ENCODE peak calls at places on chromosome 21, in eight cellular contexts. X, S, U, L, O, F, Z and A are unnamed samples.
A peak's percentile ranks its signal among the peaks of the same experiment; 100 is the strongest.

GRCh38 chr21:35274090-35274489 is 225.0 kb upstream of the RUNX1 start:
- DNase-seq in O (no peak), F (no peak), U (no peak), S (no peak), L (no peak), Z (no peak), X (no peak), A (no peak)

GRCh38 chr21:25343774-25344545 is 263.3 kb downstream of the MRPL39 start:
- DNase-seq in Z (no peak), O (no peak), X (no peak), S (no peak), U (no peak), L (no peak), F (no peak), A (no peak)

GRCh38 chr21:39633770-39634181 is 21.0 kb downstream of the B3GALT5 start:
- DNase-seq in O (no peak), X (no peak), S (no peak), U (peak; percentile 90), Z (no peak), F (no peak), L (no peak), A (no peak)

GRCh38 chr21:31088196-31088751 is 50.0 kb upstream of the KRTAP19-8 start:
- DNase-seq in U (no peak), F (no peak), Z (no peak), L (no peak), S (no peak), O (no peak), X (no peak), A (no peak)

GRCh38 chr21:29264721-29265120 is 34.0 kb upstream of the BACH1 start:
- DNase-seq in Z (no peak), F (no peak), U (no peak), S (no peak), O (no peak), L (no peak), X (no peak), A (no peak)

GRCh38 chr21:23162213-23162946 is 2164.2 kb downstream of the NCAM2 start:
- DNase-seq in F (no peak), X (no peak), O (no peak), S (no peak), U (no peak), Z (no peak), L (no peak), A (no peak)

GRCh38 chr21:17585875-17586450 is 26.7 kb downstream of the BTG3 start:
- DNase-seq in X (no peak), O (no peak), F (no peak), L (no peak), U (peak; percentile 42), S (no peak), Z (no peak), A (no peak)

GRCh38 chr21:40179167-40179566 is 311.9 kb downstream of the PCP4 start:
- DNase-seq in L (no peak), O (no peak), S (peak; percentile 31), U (no peak), X (no peak), Z (no peak), F (no peak), A (peak; percentile 64)

GRCh38 chr21:17782051-17782450 is 37.1 kb downstream of the C21orf91 start:
- DNase-seq in F (no peak), S (no peak), U (no peak), Z (no peak), L (no peak), O (no peak), X (no peak), A (no peak)

GRCh38 chr21:21715286-21715969 is 717.2 kb downstream of the NCAM2 start:
- DNase-seq in F (no peak), Z (no peak), O (no peak), U (no peak), S (no peak), X (no peak), L (no peak), A (no peak)

GRCh38 chr21:24976238-24976637 is 631.0 kb downstream of the MRPL39 start:
- DNase-seq in F (no peak), L (no peak), Z (no peak), S (no peak), U (no peak), X (no peak), O (no peak), A (no peak)

DNA sequence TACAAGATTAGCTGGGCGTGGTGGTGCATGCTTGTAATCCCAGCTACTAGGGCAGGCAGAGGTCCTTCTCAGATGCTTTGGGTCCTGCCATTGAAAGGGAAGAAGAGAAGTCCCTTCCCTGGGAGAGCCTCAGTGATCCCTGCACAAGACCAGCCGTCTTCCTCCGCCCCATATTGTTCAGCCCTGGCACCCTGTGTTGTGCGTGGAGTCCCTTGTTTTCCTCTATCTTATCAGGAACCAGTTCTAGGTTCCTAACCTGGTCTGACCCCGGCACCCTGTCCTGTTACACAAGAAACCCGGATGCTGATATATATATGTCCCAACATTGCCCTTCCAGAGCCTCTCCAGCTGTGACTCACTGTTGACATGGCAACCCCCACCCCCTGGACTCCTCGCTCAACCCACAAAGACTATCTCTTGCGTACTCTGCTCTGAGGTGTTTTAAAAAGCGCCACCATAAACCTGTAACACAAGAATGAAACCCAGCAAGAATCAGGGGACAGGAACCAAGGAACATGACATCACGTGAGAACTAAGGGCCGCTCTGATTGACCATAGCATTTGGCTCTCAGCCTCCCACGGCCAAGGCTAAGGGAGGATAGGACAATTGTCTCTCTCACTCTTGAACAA is 4.8 kb downstream of the MX2 start:
- DNase-seq in O (peak; percentile 71), L (peak; percentile 31), U (no peak), Z (peak; percentile 66), S (no peak), F (no peak), X (peak; percentile 74), A (no peak)
- TF ChIP-seq POLR2AphosphoS5 in O (no peak), L (peak; percentile 46), U (no peak), Z (no peak), S (peak; percentile 69), F (no peak), X (no peak), A (no peak)

DNA sequence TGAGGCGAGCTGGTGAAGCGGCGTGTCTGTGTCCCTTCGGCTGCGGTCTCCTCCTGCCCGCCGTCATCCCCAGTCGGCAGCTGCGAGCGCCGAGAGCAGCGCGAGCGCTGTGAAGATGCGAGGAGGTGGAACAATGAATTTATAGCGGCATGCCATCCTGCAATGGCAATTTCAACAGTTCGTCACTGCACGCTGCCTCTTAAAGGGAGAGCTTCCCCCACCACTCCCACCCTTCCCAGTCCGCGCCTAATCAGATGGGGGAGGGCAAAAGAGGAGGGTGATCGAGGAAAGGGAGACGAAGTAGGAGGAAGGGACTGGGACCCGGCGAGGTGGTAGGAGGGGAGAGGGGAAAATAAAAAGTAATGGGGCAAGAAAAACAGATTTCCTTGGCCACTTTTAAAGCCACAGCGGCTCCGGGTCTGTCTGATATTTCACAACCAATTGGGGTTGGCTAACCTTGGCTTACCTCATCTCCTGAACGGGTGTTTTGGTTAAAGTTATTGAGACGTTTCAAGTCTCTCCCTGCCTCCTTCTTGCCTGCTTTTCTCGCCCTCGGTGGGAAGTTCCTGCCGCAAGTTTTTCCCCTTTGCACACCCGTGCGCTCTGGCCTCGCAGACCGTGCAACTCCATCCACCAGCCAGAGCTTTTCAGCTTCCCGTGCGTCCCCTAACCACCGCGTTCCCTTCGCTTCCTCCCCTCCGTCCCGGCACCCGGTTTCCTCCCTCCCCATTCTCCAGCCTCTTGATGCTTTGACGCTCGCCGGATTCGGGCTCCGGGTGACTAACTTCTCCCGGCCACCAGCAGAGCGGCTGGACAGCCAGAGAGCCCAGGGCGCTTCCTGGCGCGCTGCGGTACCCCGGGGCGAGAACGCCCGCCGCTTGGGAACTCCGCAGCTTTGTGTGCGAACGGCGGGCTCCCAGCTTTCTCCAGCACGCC is at the start of gene ADAMTS5:
- DNase-seq in S (peak; percentile 40), X (peak; percentile 15), O (peak; percentile 77), F (no peak), L (peak; percentile 5), U (no peak), Z (peak; percentile 25), A (peak; percentile 84)
- TF ChIP-seq POLR2A in S (peak; percentile 51), X (peak; percentile 35), O (no peak), F (no peak), L (no peak), U (no peak), Z (no peak), A (peak; percentile 89)

DNA sequence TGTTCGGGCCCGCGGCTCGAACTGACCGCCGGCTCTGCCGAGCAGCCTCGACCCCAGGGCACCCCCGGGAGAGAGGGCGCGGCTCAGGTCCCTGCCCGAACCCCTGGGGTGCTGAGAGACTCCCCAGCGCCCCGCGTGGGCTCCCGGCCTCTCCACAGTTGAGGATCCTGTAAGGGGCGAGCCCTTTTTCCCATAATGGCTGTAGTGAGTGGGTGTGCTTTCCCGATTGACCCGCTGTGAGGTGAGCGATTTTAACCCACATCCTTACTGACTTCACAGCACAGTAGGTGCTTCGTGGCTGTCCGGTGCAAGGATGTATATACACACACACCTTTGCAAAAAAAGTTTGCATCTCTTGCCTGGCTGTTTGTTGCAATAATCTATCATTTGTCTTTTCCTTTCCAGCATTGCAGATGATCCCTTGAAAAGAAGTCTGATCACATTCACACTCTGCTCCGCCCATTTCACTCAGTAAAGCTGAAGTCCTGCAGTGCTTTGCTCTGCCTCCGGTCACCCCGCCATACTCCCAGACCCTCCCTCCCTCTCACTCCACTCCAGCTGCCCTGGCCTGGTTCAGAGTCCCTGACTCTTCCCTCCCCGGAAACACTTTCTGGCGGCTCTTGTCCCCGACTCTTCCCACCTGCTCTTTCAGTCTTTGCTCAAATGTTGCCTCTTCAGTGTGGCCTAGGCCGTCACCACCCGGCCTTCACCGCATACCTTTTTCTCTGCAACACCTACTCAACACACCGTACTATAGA is 955 bp upstream of the UBE2G2 start:
- DNase-seq in X (no peak), S (no peak), Z (no peak), U (no peak), F (no peak), O (no peak), L (no peak), A (no peak)
- H3K36me3 ChIP-seq in X (peaks cover 12% of the 10 kb centered on the region), S (no peaks in the 10 kb centered on the region), Z (peaks cover 58% of the 10 kb centered on the region), U (peaks cover 27% of the 10 kb centered on the region), F (peaks cover 14% of the 10 kb centered on the region), O (peaks cover 24% of the 10 kb centered on the region), L (peaks cover 4% of the 10 kb centered on the region), A (peaks cover 38% of the 10 kb centered on the region)

GRCh38 chr21:36539434-36540150 is 59.7 kb upstream of the CLDN14 start:
- DNase-seq in S (no peak), L (no peak), Z (no peak), U (no peak), F (no peak), O (no peak), X (no peak), A (no peak)

GRCh38 chr21:36543924-36544323 is 64.0 kb upstream of the CLDN14 start:
- DNase-seq in L (no peak), O (no peak), S (no peak), Z (no peak), X (no peak), F (no peak), U (no peak), A (no peak)

GRCh38 chr21:36542312-36543101 is 62.6 kb upstream of the CLDN14 start:
- DNase-seq in Z (peak; percentile 47), L (peak; percentile 10), F (peak; percentile 25), U (no peak), O (no peak), S (no peak), X (peak; percentile 22), A (no peak)

GRCh38 chr21:36540700-36541099 is 60.8 kb upstream of the CLDN14 start:
- DNase-seq in X (no peak), S (no peak), L (no peak), F (no peak), O (no peak), Z (no peak), U (no peak), A (no peak)

DNA sequence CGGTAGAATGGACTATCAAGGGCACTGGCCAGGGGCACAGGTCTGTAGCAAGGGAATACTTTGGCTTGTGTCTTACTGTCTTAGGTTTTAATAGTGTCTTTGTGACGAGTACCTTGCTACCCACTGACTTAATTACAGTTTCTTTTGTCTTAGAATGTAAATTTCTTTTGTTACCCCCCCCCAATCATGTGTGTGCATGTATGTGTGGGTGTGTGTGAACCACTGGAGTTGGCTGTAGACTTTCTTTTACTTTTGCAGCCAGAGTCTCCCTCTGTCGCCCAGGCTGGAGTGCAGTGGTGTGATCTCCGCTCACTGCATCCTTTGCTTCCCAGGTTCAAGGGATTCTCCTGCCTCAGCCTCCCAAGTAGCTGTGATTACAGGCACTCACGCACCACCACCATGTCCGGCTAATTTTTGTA is 61.8 kb upstream of the CLDN14 start:
- DNase-seq in Z (no peak), L (no peak), O (no peak), X (no peak), F (no peak), U (no peak), S (no peak), A (no peak)
- TF ChIP-seq POLR2AphosphoS5 in Z (no peak), L (no peak), O (no peak), X (no peak), F (no peak), U (no peak), S (no peak), A (no peak)